ENCODE peak calls at places on chromosomes 11 and 22, in seven cellular contexts. A is lower leg skin, V is A549, N is HCT116, C is body of pancreas, M is heart left ventricle, F is tibial nerve. E is an unnamed sample.

GRCh38 chr11:61589961-61590360 is 9.1 kb upstream of the SYT7 start:
- DNase-seq in A (no peak), V (no peak), C (no peak), M (no peak), F (no peak), N (no peak), E (no peak)

GRCh38 chr11:111513240-111513605 is 1.0 kb upstream of the BTG4 start:
- DNase-seq in C (no peak), A (no peak), F (no peak), V (no peak), N (no peak), M (no peak), E (no peak)

GRCh38 chr11:79087238-79087956 is 353.4 kb downstream of the TENM4 start:
- DNase-seq in M (no peak), F (no peak), C (peak; percentile 17), N (no peak), A (no peak), V (peak; percentile 62), E (peak; percentile 65)

GRCh38 chr11:57223601-57224000 is 13.4 kb downstream of the APLNR start:
- DNase-seq in C (no peak), N (no peak), A (no peak), V (no peak), M (no peak), F (no peak), E (no peak)

GRCh38 chr11:17631702-17632365 is 84.8 kb downstream of the OTOG start:
- DNase-seq in M (no peak), C (no peak), A (peak; percentile 72), N (no peak), V (no peak), F (no peak), E (no peak)

GRCh38 chr11:44750440-44751005 is 23.8 kb downstream of the TSPAN18 start:
- DNase-seq in F (no peak), N (no peak), V (no peak), C (no peak), M (no peak), A (peak; percentile 75), E (no peak)

GRCh38 chr22:27885977-27886842 is 32.8 kb downstream of the PITPNB start:
- DNase-seq in M (no peak), A (no peak), C (peak; percentile 50), F (peak; percentile 25), N (peak; percentile 8), V (peak; percentile 44), E (peak; percentile 23)

GRCh38 chr22:28023774-28024173 is 104.7 kb upstream of the PITPNB start:
- DNase-seq in V (no peak), M (no peak), C (peak; percentile 4), N (no peak), F (no peak), A (no peak), E (no peak)

GRCh38 chr11:45649544-45650165 is 15.8 kb downstream of the CHST1 start:
- DNase-seq in A (peak; percentile 57), N (no peak), M (no peak), V (no peak), F (no peak), C (no peak), E (no peak)

GRCh38 chr11:35864131-35864530 is 79.7 kb upstream of the LDLRAD3 start:
- DNase-seq in F (no peak), C (no peak), V (no peak), N (no peak), M (no peak), A (no peak), E (no peak)

GRCh38 chr11:120055646-120056045 is 82.3 kb downstream of the TRIM29 start:
- DNase-seq in M (no peak), N (no peak), A (peak; percentile 56), F (no peak), V (no peak), C (no peak), E (no peak)

GRCh38 chr11:130979386-130979972 is 63.2 kb upstream of the SNX19 start:
- DNase-seq in V (peak; percentile 3), F (no peak), M (no peak), A (no peak), N (no peak), C (no peak), E (no peak)

GRCh38 chr22:41512421-41513194 is 31.7 kb downstream of the POLR3H start:
- DNase-seq in N (peak; percentile 40), F (no peak), C (no peak), M (peak; percentile 60), A (no peak), V (peak; percentile 66), E (peak; percentile 83)

GRCh38 chr11:131802416-131802815 is 432.0 kb downstream of the NTM start:
- DNase-seq in M (no peak), A (no peak), V (no peak), C (no peak), N (no peak), F (no peak), E (no peak)

DNA sequence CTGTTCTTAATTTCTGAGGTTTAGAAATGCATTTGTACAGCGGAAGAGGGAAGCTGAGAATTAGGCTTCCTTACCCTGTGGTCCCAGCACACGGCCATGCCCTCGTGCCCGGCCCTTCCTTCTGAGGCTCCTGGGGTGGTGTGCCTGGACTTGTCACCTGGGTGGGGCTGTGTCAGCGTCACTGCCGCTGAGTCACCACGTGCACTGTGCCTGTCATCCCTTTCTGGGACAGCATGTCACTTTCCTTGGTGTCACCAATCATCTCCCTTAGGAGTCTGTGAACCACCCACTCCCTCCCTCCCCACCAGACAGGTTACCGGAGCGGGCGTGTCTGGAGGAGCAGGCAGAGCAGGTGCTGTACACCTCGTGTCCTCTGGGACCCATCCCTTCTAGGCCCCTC is 367.5 kb downstream of the TBC1D22A start:
- DNase-seq in F (no peak), N (peak; percentile 94), V (no peak), A (no peak), M (no peak), C (no peak), E (no peak)
- TF ChIP-seq POLR2A in F (no peak), N (no peak), V (no peak), A (no peak), M (no peak), C (no peak), E (no peak)

GRCh38 chr11:73113426-73113825 is 28.7 kb downstream of the FCHSD2 start:
- DNase-seq in F (no peak), V (no peak), N (no peak), C (no peak), A (no peak), M (no peak), E (no peak)

GRCh38 chr11:73114835-73115220 is 27.3 kb downstream of the FCHSD2 start:
- DNase-seq in A (no peak), M (no peak), V (no peak), F (no peak), N (no peak), C (no peak), E (no peak)

DNA sequence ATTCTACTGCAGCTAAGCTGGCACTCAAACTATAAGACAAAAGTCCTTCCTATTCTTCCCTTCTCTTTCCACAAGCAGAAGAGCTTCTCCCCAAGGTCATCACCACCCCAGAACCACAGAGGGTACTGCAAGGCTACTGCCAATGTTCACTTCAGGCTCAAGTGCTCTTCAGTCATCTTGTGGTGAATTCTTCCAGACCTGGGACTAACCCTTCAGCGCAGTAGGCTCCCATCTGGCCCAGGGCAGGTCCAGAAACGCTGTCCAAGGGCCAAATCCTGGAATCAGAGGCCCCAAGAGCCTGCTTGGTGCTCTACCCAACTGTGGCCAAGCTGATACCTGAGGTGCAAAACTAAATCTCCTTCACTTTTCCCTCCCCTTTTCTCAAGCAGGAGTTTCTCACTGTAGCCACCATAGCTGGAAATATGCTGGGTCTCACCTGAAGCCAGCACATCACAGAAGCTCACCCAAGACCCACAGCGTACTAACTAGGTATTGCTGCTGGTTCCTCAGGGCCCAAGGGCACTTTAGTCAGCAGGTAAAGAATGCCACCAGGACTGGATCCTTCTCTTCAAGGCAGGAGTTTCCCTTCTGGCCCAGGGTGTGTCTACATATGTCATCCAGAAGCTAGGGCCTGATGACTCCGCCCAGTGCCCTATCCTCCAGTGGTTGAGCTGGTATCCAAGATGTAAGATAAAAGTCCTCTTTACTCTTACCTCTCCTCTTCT is 27.8 kb downstream of the FCHSD2 start:
- DNase-seq in M (no peak), F (no peak), C (no peak), N (no peak), V (no peak), A (no peak), E (no peak)
- TF ChIP-seq POLR2A in M (no peak), F (no peak), C (no peak), N (no peak), V (no peak), A (no peak), E (no peak)

DNA sequence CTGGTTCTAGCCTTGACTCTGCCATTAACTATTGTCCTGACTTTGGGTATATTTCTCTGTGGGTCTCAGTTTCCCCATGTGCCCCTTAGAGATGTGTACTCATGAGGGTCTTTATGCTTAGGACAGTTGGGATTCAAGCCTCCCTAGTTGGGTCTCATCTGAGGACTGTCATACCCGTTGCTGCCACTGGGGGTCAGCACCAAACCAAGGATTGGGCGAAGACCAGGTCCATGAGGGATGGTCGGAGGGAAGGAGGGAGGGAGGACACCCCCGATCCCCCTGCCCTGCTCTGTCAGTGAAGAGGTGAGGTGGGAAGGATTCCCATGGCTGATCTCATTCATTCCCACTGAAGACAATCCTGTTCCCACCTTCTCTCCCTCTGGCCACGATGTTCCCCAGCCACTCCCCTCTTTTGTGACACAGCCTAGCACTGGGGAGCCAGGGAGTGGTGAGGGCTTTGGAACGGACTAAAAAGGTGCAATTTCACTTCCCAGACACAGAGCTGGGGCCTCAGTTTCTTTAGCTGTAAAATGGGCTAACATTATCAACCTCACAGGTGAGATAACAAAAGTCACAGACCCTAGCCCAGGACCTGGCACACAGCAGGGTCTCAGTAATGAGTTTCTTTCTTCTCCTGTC is 12.4 kb upstream of the KLHL35 start:
- DNase-seq in V (peak; percentile 83), N (peak; percentile 22), C (peak; percentile 80), M (peak; percentile 59), A (peak; percentile 94), F (peak; percentile 70), E (peak; percentile 67)
- TF ChIP-seq POLR2A in V (no peak), N (no peak), C (no peak), M (no peak), A (no peak), F (no peak), E (no peak)

GRCh38 chr11:65500262-65501004 is 1.6 kb downstream of the MALAT1 start:
- DNase-seq in V (no peak), C (peak; percentile 59), M (peak; percentile 46), F (no peak), A (no peak), N (no peak), E (no peak)
- TF ChIP-seq POLR2A in V (peak; percentile 82), C (peak; percentile 80), M (peak; percentile 75), F (peak; percentile 28), A (no peak), N (peak; percentile 95), E (peak; percentile 89)

DNA sequence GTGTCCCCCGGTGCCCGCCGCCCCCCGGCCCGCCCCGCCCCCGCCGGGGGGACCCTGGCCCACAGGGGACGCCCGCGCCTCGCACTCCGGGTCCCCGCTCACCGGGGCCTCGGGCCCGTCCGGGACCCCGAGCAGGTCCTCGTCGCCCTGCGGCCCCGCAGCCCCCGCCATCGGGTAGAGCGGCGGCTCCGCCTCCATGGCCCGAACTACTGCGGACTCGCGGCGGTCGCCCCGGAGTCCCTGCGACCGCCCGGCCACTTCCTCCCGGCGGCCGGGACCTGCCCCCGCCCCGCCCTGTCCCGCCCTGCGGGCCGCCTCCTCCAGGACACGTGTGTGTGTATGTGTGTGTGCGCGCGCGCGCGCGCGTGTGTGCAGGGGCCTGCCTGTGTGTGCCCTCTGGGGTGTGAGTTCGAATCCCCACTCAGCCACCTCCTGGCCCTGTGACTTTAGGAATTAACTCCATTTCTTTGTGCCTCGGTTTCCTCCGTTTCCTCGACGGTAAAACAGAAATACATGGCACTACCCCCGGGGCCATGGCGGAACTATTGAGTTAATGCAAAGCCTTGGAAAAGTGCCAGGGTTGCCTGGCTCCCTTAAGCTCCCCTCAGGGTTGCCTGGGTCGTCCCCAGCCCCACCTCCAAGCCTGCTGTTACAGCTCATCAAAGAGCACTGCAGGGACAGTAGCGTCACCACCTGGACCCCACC is at the start of gene UNC93B1:
- DNase-seq in M (peak; percentile 93), V (no peak), A (peak; percentile 96), C (peak; percentile 91), N (peak; percentile 67), F (peak; percentile 90), E (peak; percentile 87)
- TF ChIP-seq POLR2A in M (peak; percentile 61), V (peak; percentile 48), A (no peak), C (peak; percentile 63), N (no peak), F (peak; percentile 40), E (peak; percentile 69)

E was measured in H54.